ENCODE peak calls at places on chromosomes 7 and 10, in ten cellular contexts. D is thoracic aorta; G is astrocyte; V is GM06990; R is sigmoid colon; Z is colonic mucosa; F is GM23338; A is naive thymus-derived CD4-positive, alpha-beta T cell; Y is breast epithelium; K is cardiac muscle cell. U is an unnamed sample.

GRCh38 chr7:116339564-116339963 is 129.2 kb downstream of the TES start:
- DNase-seq in D (no peak), G (no peak), V (no peak), R (no peak), Z (no peak), F (no peak), A (no peak), Y (no peak), K (peak; percentile 13), U (no peak)

GRCh38 chr7:12581897-12582296 is 11.4 kb downstream of the SCIN start:
- DNase-seq in D (no peak), G (peak; percentile 22), V (no peak), R (no peak), Z (no peak), F (no peak), A (no peak), Y (no peak), K (no peak), U (no peak)

GRCh38 chr7:21507627-21508343 is 35.1 kb upstream of the DNAH11 start:
- DNase-seq in D (no peak), G (peak; percentile 6), V (no peak), R (peak; percentile 57), Z (peak; percentile 67), F (peak; percentile 84), A (no peak), Y (no peak), K (peak; percentile 63), U (peak; percentile 59)

GRCh38 chr10:48457949-48458661 is 146.8 kb downstream of the ARHGAP22 start:
- DNase-seq in D (no peak), G (no peak), V (no peak), R (peak; percentile 50), Z (peak; percentile 13), F (no peak), A (no peak), Y (peak; percentile 31), K (no peak), U (no peak)

GRCh38 chr10:32139223-32140073 is 83.2 kb upstream of the KIF5B start:
- DNase-seq in D (peak; percentile 70), G (peak; percentile 94), V (no peak), R (peak; percentile 89), Z (peak; percentile 89), F (peak; percentile 88), A (no peak), Y (peak; percentile 66), K (peak; percentile 95), U (peak; percentile 22)

GRCh38 chr7:33076737-33077136 is 14.2 kb upstream of the NT5C3A start:
- DNase-seq in D (no peak), G (peak; percentile 63), V (no peak), R (no peak), Z (no peak), F (no peak), A (no peak), Y (no peak), K (no peak), U (no peak)

GRCh38 chr7:95867309-95867708 is 95.0 kb downstream of the DYNC1I1 start:
- DNase-seq in D (no peak), G (no peak), V (peak; percentile 62), R (no peak), Z (no peak), F (peak; percentile 78), A (no peak), Y (no peak), K (no peak), U (no peak)

GRCh38 chr7:130430841-130431713 is 9.7 kb downstream of the CEP41 start:
- DNase-seq in D (no peak), G (peak; percentile 84), V (no peak), R (no peak), Z (no peak), F (no peak), A (no peak), Y (no peak), K (peak; percentile 80), U (no peak)

GRCh38 chr7:98488167-98488566 is 87.3 kb upstream of the BAIAP2L1 start:
- DNase-seq in D (no peak), G (no peak), V (no peak), R (no peak), Z (no peak), F (no peak), A (no peak), Y (no peak), K (no peak), U (no peak)

GRCh38 chr7:98483276-98483963 is 82.5 kb upstream of the BAIAP2L1 start:
- DNase-seq in D (no peak), G (no peak), V (no peak), R (no peak), Z (no peak), F (peak; percentile 70), A (no peak), Y (no peak), K (no peak), U (no peak)

GRCh38 chr7:98479318-98479717 is 78.4 kb upstream of the BAIAP2L1 start:
- DNase-seq in D (no peak), G (no peak), V (no peak), R (no peak), Z (no peak), F (no peak), A (no peak), Y (no peak), K (no peak), U (no peak)

DNA sequence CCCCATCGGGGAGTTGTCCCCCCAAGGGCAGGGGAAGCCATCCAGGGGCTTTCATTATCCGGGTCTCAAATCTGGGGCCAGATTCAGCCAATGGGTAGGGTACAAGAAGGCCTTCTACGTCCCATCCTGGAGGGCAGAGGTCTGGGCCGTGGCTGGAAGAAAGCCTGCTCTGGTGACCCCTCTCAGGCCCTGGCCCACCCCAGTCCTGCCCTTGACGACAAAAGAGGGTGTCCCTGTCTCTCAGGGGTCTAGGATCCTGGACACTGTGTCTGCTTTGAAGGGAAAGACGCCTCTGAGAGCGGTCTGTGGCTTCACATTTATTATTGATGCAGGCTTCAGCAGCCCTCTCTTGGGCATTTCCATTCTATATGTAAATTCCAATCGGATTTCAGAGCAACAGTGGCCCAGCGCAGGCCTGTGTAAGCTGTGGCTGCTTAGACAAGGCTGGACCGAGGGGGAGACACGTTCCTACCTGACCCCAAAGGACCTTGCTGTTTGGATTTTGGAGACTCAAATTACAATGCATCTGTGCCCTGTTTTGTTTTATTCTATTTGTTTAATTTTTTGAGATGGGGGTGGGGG is 83.2 kb upstream of the BAIAP2L1 start:
- DNase-seq in D (no peak), G (no peak), V (no peak), R (no peak), Z (no peak), F (no peak), A (no peak), Y (no peak), K (no peak), U (no peak)
- H3K36me3 ChIP-seq in D (no peaks in the 10 kb centered on the region), G (no peaks in the 10 kb centered on the region), V (no peaks in the 10 kb centered on the region), R (no peaks in the 10 kb centered on the region), Z (no peaks in the 10 kb centered on the region), F (no peaks in the 10 kb centered on the region), A (no peaks in the 10 kb centered on the region), Y (no peaks in the 10 kb centered on the region), K (no peaks in the 10 kb centered on the region), U (no peaks in the 10 kb centered on the region)

GRCh38 chr10:351770-352318 is 216.6 kb downstream of the ZMYND11 start:
- DNase-seq in D (no peak), G (no peak), V (no peak), R (no peak), Z (no peak), F (no peak), A (peak; percentile 31), Y (no peak), K (no peak), U (no peak)

GRCh38 chr10:357201-357950 is 222.1 kb downstream of the ZMYND11 start:
- DNase-seq in D (no peak), G (no peak), V (no peak), R (no peak), Z (no peak), F (no peak), A (no peak), Y (no peak), K (no peak), U (no peak)

GRCh38 chr10:352476-353235 is 217.4 kb downstream of the ZMYND11 start:
- DNase-seq in D (no peak), G (no peak), V (no peak), R (no peak), Z (no peak), F (no peak), A (no peak), Y (no peak), K (no peak), U (no peak)

GRCh38 chr10:356452-356851 is 221.2 kb downstream of the ZMYND11 start:
- DNase-seq in D (no peak), G (no peak), V (no peak), R (no peak), Z (no peak), F (no peak), A (no peak), Y (no peak), K (no peak), U (no peak)

GRCh38 chr10:354901-355617 is 219.8 kb downstream of the ZMYND11 start:
- DNase-seq in D (no peak), G (no peak), V (no peak), R (no peak), Z (no peak), F (no peak), A (no peak), Y (no peak), K (no peak), U (no peak)
- H3K36me3 ChIP-seq in D (peaks cover 34% of the 10 kb centered on the region), G (peaks cover 6% of the 10 kb centered on the region), V (no peaks in the 10 kb centered on the region), R (peaks cover 45% of the 10 kb centered on the region), Z (no peaks in the 10 kb centered on the region), F (no peaks in the 10 kb centered on the region), A (no peaks in the 10 kb centered on the region), Y (no peaks in the 10 kb centered on the region), K (peaks cover 9% of the 10 kb centered on the region), U (no peaks in the 10 kb centered on the region)

GRCh38 chr10:95674643-95675042 is 18.1 kb upstream of the ALDH18A1 start:
- DNase-seq in D (no peak), G (no peak), V (no peak), R (no peak), Z (no peak), F (no peak), A (no peak), Y (no peak), K (no peak), U (no peak)

DNA sequence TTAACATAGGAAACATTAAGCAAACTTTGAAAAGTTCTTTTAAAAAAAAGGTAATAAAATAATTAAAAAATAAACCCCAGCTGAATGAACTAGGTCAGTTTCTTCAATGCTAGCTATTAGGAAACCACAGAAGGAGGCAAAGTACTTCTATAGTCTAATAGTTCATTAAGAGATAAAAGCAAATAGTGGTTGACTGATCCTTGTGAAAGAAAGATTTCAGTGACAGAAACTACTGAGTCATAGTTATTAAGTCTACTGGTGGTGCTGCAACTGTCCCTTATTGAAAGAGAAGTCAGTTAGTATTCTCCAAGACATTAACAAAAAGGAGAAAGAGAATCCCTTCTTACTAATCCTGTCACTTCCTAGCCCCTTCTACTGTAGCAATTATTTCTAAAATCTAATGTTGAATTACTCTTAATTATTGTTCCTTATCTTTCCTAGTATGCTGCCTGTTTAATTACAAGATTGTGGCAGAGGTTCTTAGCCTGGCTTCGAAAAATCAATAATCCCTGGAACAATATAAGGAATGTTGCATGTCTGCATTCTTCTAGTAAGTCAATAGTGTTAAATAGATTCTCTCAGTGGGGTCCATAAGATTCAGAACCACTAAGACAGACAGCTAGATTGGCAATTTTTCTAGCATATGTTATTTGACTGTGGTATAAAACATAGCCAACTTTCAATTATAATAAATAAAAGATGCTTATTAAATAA is 18.2 kb downstream of the TCTN3 start:
- DNase-seq in D (no peak), G (no peak), V (no peak), R (no peak), Z (no peak), F (peak; percentile 6), A (no peak), Y (no peak), K (no peak), U (no peak)
- H3K36me3 ChIP-seq in D (peaks cover 12% of the 10 kb centered on the region), G (peaks cover 18% of the 10 kb centered on the region), V (no peaks in the 10 kb centered on the region), R (peaks cover 15% of the 10 kb centered on the region), Z (no peaks in the 10 kb centered on the region), F (peaks cover 18% of the 10 kb centered on the region), A (peaks cover 6% of the 10 kb centered on the region), Y (peaks cover 16% of the 10 kb centered on the region), K (peaks cover 39% of the 10 kb centered on the region), U (no peaks in the 10 kb centered on the region)

GRCh38 chr7:139573871-139574270 is 50.4 kb downstream of the CLEC2L start:
- DNase-seq in D (no peak), G (no peak), V (no peak), R (no peak), Z (no peak), F (no peak), A (no peak), Y (no peak), K (no peak), U (no peak)
- H3K36me3 ChIP-seq in D (peaks cover 45% of the 10 kb centered on the region), G (peaks cover under 1% of the 10 kb centered on the region), V (peaks cover 28% of the 10 kb centered on the region), R (peaks cover 13% of the 10 kb centered on the region), Z (no peaks in the 10 kb centered on the region), F (no peaks in the 10 kb centered on the region), A (peaks cover 3% of the 10 kb centered on the region), Y (peaks cover 8% of the 10 kb centered on the region), K (peaks cover 14% of the 10 kb centered on the region), U (no peaks in the 10 kb centered on the region)

U was measured in testis.